ENCODE peak calls at places on chromosomes 6 and 20, in five cellular contexts. One of them, this sample, is unnamed.
A peak's percentile ranks its signal among the peaks of the same experiment; 100 is the strongest.

GRCh38 chr20:45087115-45087785 is 13.7 kb downstream of the KCNS1 start:
- DNase-seq in PC-3: peak; percentile 36
- DNase-seq in NCI-H2171 treated with DMSO at 0.1 percent for 48 hours: no peak
- DNase-seq in skeletal muscle cell: no peak
- DNase-seq in anterior cingulate cortex: no peak
- DNase-seq in this sample: no peak

GRCh38 chr6:112087916-112088315 is 525 bp downstream of the FAM229B start:
- DNase-seq in PC-3: no peak
- DNase-seq in NCI-H2171 treated with DMSO at 0.1 percent for 48 hours: no peak
- DNase-seq in skeletal muscle cell: no peak
- DNase-seq in anterior cingulate cortex: no peak
- DNase-seq in this sample: no peak

GRCh38 chr6:56484669-56485068 is 158.0 kb downstream of the DST start:
- DNase-seq in PC-3: peak; percentile 90
- DNase-seq in NCI-H2171 treated with DMSO at 0.1 percent for 48 hours: no peak
- DNase-seq in skeletal muscle cell: no peak
- DNase-seq in anterior cingulate cortex: no peak
- DNase-seq in this sample: no peak

GRCh38 chr6:7401103-7401502 is 11.5 kb downstream of the RIOK1 start:
- DNase-seq in PC-3: peak; percentile 86
- DNase-seq in NCI-H2171 treated with DMSO at 0.1 percent for 48 hours: no peak
- DNase-seq in skeletal muscle cell: peak; percentile 22
- DNase-seq in anterior cingulate cortex: no peak
- DNase-seq in this sample: no peak

GRCh38 chr20:19185083-19185482 is 27.4 kb upstream of the SLC24A3 start:
- DNase-seq in PC-3: peak; percentile 47
- DNase-seq in NCI-H2171 treated with DMSO at 0.1 percent for 48 hours: no peak
- DNase-seq in skeletal muscle cell: no peak
- DNase-seq in anterior cingulate cortex: no peak
- DNase-seq in this sample: no peak

GRCh38 chr20:36447101-36447500 is 94.2 kb upstream of the MYL9 start:
- DNase-seq in PC-3: peak; percentile 48
- DNase-seq in NCI-H2171 treated with DMSO at 0.1 percent for 48 hours: peak; percentile 70
- DNase-seq in skeletal muscle cell: no peak
- DNase-seq in anterior cingulate cortex: no peak
- DNase-seq in this sample: peak; percentile 88

GRCh38 chr6:143569035-143569434 is 57.5 kb upstream of the FUCA2 start:
- DNase-seq in PC-3: no peak
- DNase-seq in NCI-H2171 treated with DMSO at 0.1 percent for 48 hours: no peak
- DNase-seq in skeletal muscle cell: no peak
- DNase-seq in anterior cingulate cortex: no peak
- DNase-seq in this sample: no peak

GRCh38 chr20:6829510-6830116 is 62.1 kb downstream of the BMP2 start:
- DNase-seq in PC-3: no peak
- DNase-seq in NCI-H2171 treated with DMSO at 0.1 percent for 48 hours: no peak
- DNase-seq in skeletal muscle cell: no peak
- DNase-seq in anterior cingulate cortex: no peak
- DNase-seq in this sample: no peak

GRCh38 chr6:31205638-31206037 is 35.2 kb upstream of the POU5F1 start:
- DNase-seq in PC-3: no peak
- DNase-seq in NCI-H2171 treated with DMSO at 0.1 percent for 48 hours: no peak
- DNase-seq in skeletal muscle cell: no peak
- DNase-seq in anterior cingulate cortex: no peak
- DNase-seq in this sample: no peak

GRCh38 chr6:147712841-147713240 is 204.4 kb downstream of the SAMD5 start:
- DNase-seq in PC-3: no peak
- DNase-seq in NCI-H2171 treated with DMSO at 0.1 percent for 48 hours: no peak
- DNase-seq in skeletal muscle cell: no peak
- DNase-seq in anterior cingulate cortex: no peak
- DNase-seq in this sample: no peak

GRCh38 chr6:5541751-5542432 is 280.6 kb downstream of the FARS2 start:
- DNase-seq in PC-3: peak; percentile 79
- DNase-seq in NCI-H2171 treated with DMSO at 0.1 percent for 48 hours: no peak
- DNase-seq in skeletal muscle cell: no peak
- DNase-seq in anterior cingulate cortex: no peak
- DNase-seq in this sample: no peak

GRCh38 chr6:82068721-82069120 is 178.8 kb downstream of the IBTK start:
- DNase-seq in PC-3: no peak
- DNase-seq in NCI-H2171 treated with DMSO at 0.1 percent for 48 hours: peak; percentile 84
- DNase-seq in skeletal muscle cell: no peak
- DNase-seq in anterior cingulate cortex: no peak
- DNase-seq in this sample: no peak

GRCh38 chr6:24924956-24925355 is 10.8 kb downstream of the RIPOR2 start:
- DNase-seq in PC-3: peak; percentile 67
- DNase-seq in NCI-H2171 treated with DMSO at 0.1 percent for 48 hours: no peak
- DNase-seq in skeletal muscle cell: no peak
- DNase-seq in anterior cingulate cortex: no peak
- DNase-seq in this sample: no peak

GRCh38 chr6:161079566-161080262 is 88.1 kb downstream of the MAP3K4 start:
- DNase-seq in PC-3: peak; percentile 73
- DNase-seq in NCI-H2171 treated with DMSO at 0.1 percent for 48 hours: no peak
- DNase-seq in skeletal muscle cell: peak; percentile 77
- DNase-seq in anterior cingulate cortex: no peak
- DNase-seq in this sample: no peak

GRCh38 chr6:36964908-36965307 is 10.4 kb downstream of the PI16 start:
- DNase-seq in PC-3: no peak
- DNase-seq in NCI-H2171 treated with DMSO at 0.1 percent for 48 hours: no peak
- DNase-seq in skeletal muscle cell: no peak
- DNase-seq in anterior cingulate cortex: no peak
- DNase-seq in this sample: no peak

GRCh38 chr6:90610671-90611542 is 24.0 kb upstream of the MAP3K7 start:
- DNase-seq in PC-3: no peak
- DNase-seq in NCI-H2171 treated with DMSO at 0.1 percent for 48 hours: peak; percentile 67
- DNase-seq in skeletal muscle cell: no peak
- DNase-seq in anterior cingulate cortex: peak; percentile 20
- DNase-seq in this sample: peak; percentile 3

GRCh38 chr20:29689411-29690225 is 1567.8 kb upstream of the DEFB115 start:
- DNase-seq in PC-3: peak; percentile 9
- DNase-seq in NCI-H2171 treated with DMSO at 0.1 percent for 48 hours: peak; percentile 88
- DNase-seq in skeletal muscle cell: no peak
- DNase-seq in anterior cingulate cortex: no peak
- DNase-seq in this sample: peak; percentile 81

This sample was measured in T47D.